ENCODE peak calls at places on chromosomes 16 and 17, in four cellular contexts. J, A, O and T are unnamed samples.

GRCh38 chr16:11064846-11065245 is 120.5 kb downstream of the CLEC16A start:
- DNase-seq in J (no peak), A (no peak), O (no peak), T (no peak)

GRCh38 chr17:39724731-39725130 is 5.6 kb downstream of the MIEN1 start:
- DNase-seq in J (no peak), A (no peak), O (no peak), T (no peak)

GRCh38 chr17:42553866-42554249 is 1.1 kb downstream of the HSD17B1 start:
- DNase-seq in J (no peak), A (no peak), O (no peak), T (no peak)

GRCh38 chr16:71311553-71312158 is 22.5 kb upstream of the CMTR2 start:
- DNase-seq in J (peak; percentile 23), A (peak; percentile 5), O (peak; percentile 75), T (peak; percentile 70)

GRCh38 chr17:19317359-19318095 is 45.0 kb downstream of the B9D1 start:
- DNase-seq in J (peak; percentile 75), A (peak; percentile 80), O (peak; percentile 99), T (peak; percentile 80)

GRCh38 chr17:72205357-72205756 is 84.5 kb downstream of the SOX9 start:
- DNase-seq in J (no peak), A (no peak), O (no peak), T (no peak)

GRCh38 chr17:7252176-7253043 is at the start of gene ELP5:
- DNase-seq in J (peak; percentile 97), A (peak; percentile 94), O (peak; percentile 98), T (no peak)

GRCh38 chr17:32943647-32944191 is 15.8 kb downstream of the TMEM98 start:
- DNase-seq in J (peak; percentile 77), A (peak; percentile 76), O (no peak), T (no peak)

GRCh38 chr17:16286009-16286946 is 67.0 kb downstream of the CENPV start:
- DNase-seq in J (peak; percentile 99), A (peak; percentile 98), O (peak; percentile 94), T (peak; percentile 77)

GRCh38 chr17:1108810-1109605 is 70.8 kb downstream of the ABR start:
- DNase-seq in J (peak; percentile 65), A (peak; percentile 44), O (no peak), T (peak; percentile 79)

GRCh38 chr17:19347323-19348080 is 15.0 kb downstream of the B9D1 start:
- DNase-seq in J (no peak), A (no peak), O (peak; percentile 28), T (no peak)

GRCh38 chr16:88681084-88681680 is 5.1 kb downstream of the SNAI3 start:
- DNase-seq in J (no peak), A (no peak), O (peak; percentile 84), T (peak; percentile 82)

GRCh38 chr17:49437696-49438438 is 23.2 kb upstream of the PHB1 start:
- DNase-seq in J (no peak), A (no peak), O (peak; percentile 14), T (peak; percentile 38)

GRCh38 chr17:58666858-58667267 is 25.0 kb downstream of the TEX14 start:
- DNase-seq in J (no peak), A (peak; percentile 79), O (peak; percentile 41), T (no peak)

GRCh38 chr17:13355054-13355453 is 246.7 kb downstream of the HS3ST3A1 start:
- DNase-seq in J (no peak), A (no peak), O (no peak), T (no peak)

GRCh38 chr17:63142836-63143235 is 176.8 kb downstream of the TANC2 start:
- DNase-seq in J (no peak), A (no peak), O (no peak), T (no peak)

GRCh38 chr16:583470-583814 is 6.4 kb upstream of the RAB40C start:
- DNase-seq in J (no peak), A (no peak), O (peak; percentile 71), T (no peak)

GRCh38 chr16:85172465-85173071 is 60.3 kb upstream of the CIBAR2 start:
- DNase-seq in J (peak; percentile 66), A (peak; percentile 53), O (peak; percentile 70), T (no peak)

GRCh38 chr16:3876695-3877094 is 3.8 kb downstream of the CREBBP start:
- DNase-seq in J (peak; percentile 52), A (peak; percentile 63), O (no peak), T (no peak)

GRCh38 chr16:5971924-5972323 is 874.3 kb upstream of the EEF2KMT start:
- DNase-seq in J (no peak), A (no peak), O (no peak), T (no peak)

GRCh38 chr16:84854759-84855158 is 35.0 kb downstream of the CRISPLD2 start:
- DNase-seq in J (peak; percentile 78), A (peak; percentile 67), O (no peak), T (no peak)

GRCh38 chr16:11636172-11636721 is 32.0 kb upstream of the SNN start:
- DNase-seq in J (no peak), A (no peak), O (peak; percentile 96), T (peak; percentile 72)

GRCh38 chr17:36855459-36855858 is 81.8 kb upstream of the LHX1 start:
- DNase-seq in J (no peak), A (no peak), O (no peak), T (no peak)

GRCh38 chr16:29307598-29308507 is 98.7 kb downstream of the NPIPB11 start:
- DNase-seq in J (peak; percentile 87), A (peak; percentile 79), O (no peak), T (no peak)

GRCh38 chr16:296276-296675 is 13.3 kb downstream of the PDIA2 start:
- DNase-seq in J (no peak), A (no peak), O (no peak), T (no peak)

GRCh38 chr16:372584-372983 is 2.2 kb upstream of the MRPL28 start:
- DNase-seq in J (no peak), A (no peak), O (no peak), T (no peak)

GRCh38 chr17:72995008-72995656 is 97.4 kb downstream of the SLC39A11 start:
- DNase-seq in J (no peak), A (no peak), O (peak; percentile 20), T (no peak)

GRCh38 chr17:32303861-32304288 is 38.1 kb downstream of the C17orf75 start:
- DNase-seq in J (no peak), A (no peak), O (no peak), T (no peak)

GRCh38 chr16:70529051-70529777 is 5.6 kb downstream of the SF3B3 start:
- DNase-seq in J (peak; percentile 73), A (peak; percentile 79), O (no peak), T (no peak)

GRCh38 chr16:20923876-20924275 is 23.3 kb downstream of the LYRM1 start:
- DNase-seq in J (no peak), A (no peak), O (no peak), T (no peak)

GRCh38 chr17:38656959-38657823 is 17.6 kb downstream of the EPOP start:
- DNase-seq in J (no peak), A (no peak), O (peak; percentile 47), T (no peak)

GRCh38 chr16:87165885-87166284 is 151.3 kb downstream of the C16orf95 start:
- DNase-seq in J (no peak), A (no peak), O (no peak), T (no peak)

GRCh38 chr16:21599994-21600773 is 807 bp downstream of the METTL9 start:
- DNase-seq in J (peak; percentile 53), A (peak; percentile 46), O (peak; percentile 33), T (no peak)

GRCh38 chr17:80586464-80587228 is 42.0 kb downstream of the RPTOR start:
- DNase-seq in J (no peak), A (peak; percentile 90), O (no peak), T (no peak)

GRCh38 chr17:42608692-42609181 is 437 bp downstream of the RETREG3 start:
- DNase-seq in J (no peak), A (no peak), O (no peak), T (no peak)

GRCh38 chr16:3444032-3444388 is 530 bp downstream of the NAA60 start:
- DNase-seq in J (peak; percentile 88), A (peak; percentile 80), O (no peak), T (no peak)

DNA sequence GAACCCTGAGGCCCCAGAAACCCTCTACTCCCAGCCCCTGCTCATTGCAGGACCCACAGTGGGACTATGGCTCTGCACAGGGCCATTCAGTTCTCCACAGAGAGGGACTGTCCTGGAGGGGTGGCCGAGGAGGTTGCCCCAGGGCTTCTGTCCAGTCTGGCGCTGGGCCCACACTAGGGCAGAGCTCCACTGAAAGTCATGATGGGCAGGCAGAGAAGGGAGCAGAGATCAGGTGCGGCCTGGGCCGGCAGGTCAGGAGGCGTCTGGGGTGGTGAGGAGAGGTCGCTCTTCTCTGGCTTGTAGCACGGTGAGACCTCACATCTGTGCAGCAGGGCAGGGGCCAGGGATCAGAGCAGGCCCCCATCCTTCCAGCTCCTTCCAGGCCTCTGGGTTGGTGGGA is 13.0 kb upstream of the PIK3R6 start:
- DNase-seq in J (no peak), A (no peak), O (no peak), T (no peak)
- H2BK5ac ChIP-seq in J (no peak overlapping the region), A (no peak overlapping the region), O (no peak overlapping the region), T (no peak overlapping the region)

DNA sequence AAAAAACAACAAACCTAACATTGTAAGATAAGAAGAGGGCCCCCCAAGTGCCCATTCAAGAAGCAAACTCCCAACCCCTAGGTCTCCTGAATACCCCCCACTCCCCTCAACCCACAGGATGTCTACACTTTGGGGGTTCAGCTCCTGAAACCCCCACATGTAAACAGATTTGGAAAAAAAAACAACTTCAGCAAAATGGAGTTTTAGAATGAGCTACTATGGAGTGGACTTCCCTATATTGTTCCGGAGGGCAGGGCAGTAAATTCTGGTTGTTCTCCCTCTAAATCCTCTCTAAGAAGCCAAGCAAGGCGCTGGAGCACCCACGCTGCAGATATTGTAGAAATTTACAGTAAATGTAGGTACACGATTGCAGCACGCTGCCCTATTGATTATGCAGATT is 8.5 kb upstream of the ZFHX3 start:
- DNase-seq in J (no peak), A (no peak), O (no peak), T (no peak)
- H2BK5ac ChIP-seq in J (no peak overlapping the region), A (peak overlapping the region; percentile 76), O (no peak overlapping the region), T (no peak overlapping the region)

GRCh38 chr17:50834126-50834785 is 1.1 kb upstream of the WFIKKN2 start:
- DNase-seq in J (no peak), A (no peak), O (peak; percentile 31), T (no peak)
- H2BK5ac ChIP-seq in J (no peak overlapping the region), A (no peak overlapping the region), O (no peak overlapping the region), T (peak overlapping the region; percentile 83)

GRCh38 chr17:17795296-17795695 is 41.5 kb downstream of the SREBF1 start:
- DNase-seq in J (no peak), A (no peak), O (no peak), T (no peak)
- H2BK5ac ChIP-seq in J (no peak overlapping the region), A (no peak overlapping the region), O (no peak overlapping the region), T (no peak overlapping the region)